ENCODE peak calls at places on chromosome 7, in eight cellular contexts. One of them, this sample, is unnamed.

GRCh38 chr7:22728416-22729029 is 1.5 kb downstream of the IL6 start:
- DNase-seq in RWPE1: peak
- DNase-seq in endothelial cell: peak
- DNase-seq in AG04450: no peak
- DNase-seq in H9: no peak
- DNase-seq in tibial nerve: no peak
- DNase-seq in cardiac fibroblast: peak
- DNase-seq in coronary artery: no peak
- DNase-seq in this sample: no peak

GRCh38 chr7:40137563-40137962 is 2.8 kb downstream of the SUGCT start:
- DNase-seq in RWPE1: no peak
- DNase-seq in endothelial cell: no peak
- DNase-seq in AG04450: no peak
- DNase-seq in H9: no peak
- DNase-seq in tibial nerve: no peak
- DNase-seq in cardiac fibroblast: no peak
- DNase-seq in coronary artery: no peak
- DNase-seq in this sample: no peak

GRCh38 chr7:96305915-96306314 is 16.0 kb downstream of the SLC25A13 start:
- DNase-seq in RWPE1: no peak
- DNase-seq in endothelial cell: no peak
- DNase-seq in AG04450: no peak
- DNase-seq in H9: no peak
- DNase-seq in tibial nerve: no peak
- DNase-seq in cardiac fibroblast: no peak
- DNase-seq in coronary artery: no peak
- DNase-seq in this sample: no peak

GRCh38 chr7:156140447-156140846 is 328.2 kb upstream of the SHH start:
- DNase-seq in RWPE1: no peak
- DNase-seq in endothelial cell: no peak
- DNase-seq in AG04450: no peak
- DNase-seq in H9: no peak
- DNase-seq in tibial nerve: no peak
- DNase-seq in cardiac fibroblast: no peak
- DNase-seq in coronary artery: no peak
- DNase-seq in this sample: no peak

GRCh38 chr7:143958781-143959180 is 4.1 kb downstream of the OR2F1 start:
- DNase-seq in RWPE1: no peak
- DNase-seq in endothelial cell: no peak
- DNase-seq in AG04450: no peak
- DNase-seq in H9: no peak
- DNase-seq in tibial nerve: no peak
- DNase-seq in cardiac fibroblast: peak
- DNase-seq in coronary artery: no peak
- DNase-seq in this sample: no peak

GRCh38 chr7:148882668-148883232 is 1.3 kb downstream of the EZH2 start:
- DNase-seq in RWPE1: no peak
- DNase-seq in endothelial cell: no peak
- DNase-seq in AG04450: no peak
- DNase-seq in H9: no peak
- DNase-seq in tibial nerve: no peak
- DNase-seq in cardiac fibroblast: no peak
- DNase-seq in coronary artery: no peak
- DNase-seq in this sample: no peak

GRCh38 chr7:132371948-132372347 is 204.3 kb downstream of the PLXNA4 start:
- DNase-seq in RWPE1: no peak
- DNase-seq in endothelial cell: no peak
- DNase-seq in AG04450: no peak
- DNase-seq in H9: no peak
- DNase-seq in tibial nerve: no peak
- DNase-seq in cardiac fibroblast: no peak
- DNase-seq in coronary artery: no peak
- DNase-seq in this sample: no peak

GRCh38 chr7:147894271-147894670 is 696.3 kb upstream of the C7orf33 start:
- DNase-seq in RWPE1: no peak
- DNase-seq in endothelial cell: no peak
- DNase-seq in AG04450: no peak
- DNase-seq in H9: peak
- DNase-seq in tibial nerve: no peak
- DNase-seq in cardiac fibroblast: no peak
- DNase-seq in coronary artery: no peak
- DNase-seq in this sample: no peak

GRCh38 chr7:1106783-1107421 is 19.0 kb downstream of the GPER1 start:
- DNase-seq in RWPE1: no peak
- DNase-seq in endothelial cell: no peak
- DNase-seq in AG04450: no peak
- DNase-seq in H9: no peak
- DNase-seq in tibial nerve: no peak
- DNase-seq in cardiac fibroblast: no peak
- DNase-seq in coronary artery: no peak
- DNase-seq in this sample: no peak

GRCh38 chr7:37105119-37105518 is 343.5 kb downstream of the ELMO1 start:
- DNase-seq in RWPE1: no peak
- DNase-seq in endothelial cell: no peak
- DNase-seq in AG04450: no peak
- DNase-seq in H9: no peak
- DNase-seq in tibial nerve: no peak
- DNase-seq in cardiac fibroblast: no peak
- DNase-seq in coronary artery: no peak
- DNase-seq in this sample: no peak

GRCh38 chr7:99837649-99838361 is 10.0 kb downstream of the CYP3A43 start:
- DNase-seq in RWPE1: peak
- DNase-seq in endothelial cell: no peak
- DNase-seq in AG04450: no peak
- DNase-seq in H9: no peak
- DNase-seq in tibial nerve: no peak
- DNase-seq in cardiac fibroblast: peak
- DNase-seq in coronary artery: no peak
- DNase-seq in this sample: no peak

GRCh38 chr7:163298-163695 is 29.1 kb upstream of the FAM20C start:
- DNase-seq in RWPE1: no peak
- DNase-seq in endothelial cell: no peak
- DNase-seq in AG04450: no peak
- DNase-seq in H9: no peak
- DNase-seq in tibial nerve: no peak
- DNase-seq in cardiac fibroblast: no peak
- DNase-seq in coronary artery: no peak
- DNase-seq in this sample: peak

GRCh38 chr7:50542132-50542531 is 23.1 kb downstream of the DDC start:
- DNase-seq in RWPE1: no peak
- DNase-seq in endothelial cell: no peak
- DNase-seq in AG04450: no peak
- DNase-seq in H9: no peak
- DNase-seq in tibial nerve: no peak
- DNase-seq in cardiac fibroblast: no peak
- DNase-seq in coronary artery: peak
- DNase-seq in this sample: no peak

GRCh38 chr7:139660317-139661042 is 117.3 kb downstream of the HIPK2 start:
- DNase-seq in RWPE1: no peak
- DNase-seq in endothelial cell: no peak
- DNase-seq in AG04450: no peak
- DNase-seq in H9: no peak
- DNase-seq in tibial nerve: no peak
- DNase-seq in cardiac fibroblast: no peak
- DNase-seq in coronary artery: no peak
- DNase-seq in this sample: no peak

GRCh38 chr7:6148724-6149360 is 117.7 kb downstream of the ANKRD61 start:
- DNase-seq in RWPE1: no peak
- DNase-seq in endothelial cell: no peak
- DNase-seq in AG04450: no peak
- DNase-seq in H9: no peak
- DNase-seq in tibial nerve: no peak
- DNase-seq in cardiac fibroblast: no peak
- DNase-seq in coronary artery: no peak
- DNase-seq in this sample: no peak

GRCh38 chr7:6153646-6154541 is 118.5 kb downstream of the CYTH3 start:
- DNase-seq in RWPE1: no peak
- DNase-seq in endothelial cell: no peak
- DNase-seq in AG04450: no peak
- DNase-seq in H9: no peak
- DNase-seq in tibial nerve: no peak
- DNase-seq in cardiac fibroblast: no peak
- DNase-seq in coronary artery: no peak
- DNase-seq in this sample: no peak

GRCh38 chr7:6154542-6155404 is 117.7 kb downstream of the CYTH3 start:
- DNase-seq in RWPE1: no peak
- DNase-seq in endothelial cell: no peak
- DNase-seq in AG04450: no peak
- DNase-seq in H9: no peak
- DNase-seq in tibial nerve: no peak
- DNase-seq in cardiac fibroblast: no peak
- DNase-seq in coronary artery: peak
- DNase-seq in this sample: no peak

GRCh38 chr7:6149996-6150395 is 118.8 kb downstream of the ANKRD61 start:
- DNase-seq in RWPE1: no peak
- DNase-seq in endothelial cell: no peak
- DNase-seq in AG04450: no peak
- DNase-seq in H9: no peak
- DNase-seq in tibial nerve: no peak
- DNase-seq in cardiac fibroblast: no peak
- DNase-seq in coronary artery: peak
- DNase-seq in this sample: no peak

DNA sequence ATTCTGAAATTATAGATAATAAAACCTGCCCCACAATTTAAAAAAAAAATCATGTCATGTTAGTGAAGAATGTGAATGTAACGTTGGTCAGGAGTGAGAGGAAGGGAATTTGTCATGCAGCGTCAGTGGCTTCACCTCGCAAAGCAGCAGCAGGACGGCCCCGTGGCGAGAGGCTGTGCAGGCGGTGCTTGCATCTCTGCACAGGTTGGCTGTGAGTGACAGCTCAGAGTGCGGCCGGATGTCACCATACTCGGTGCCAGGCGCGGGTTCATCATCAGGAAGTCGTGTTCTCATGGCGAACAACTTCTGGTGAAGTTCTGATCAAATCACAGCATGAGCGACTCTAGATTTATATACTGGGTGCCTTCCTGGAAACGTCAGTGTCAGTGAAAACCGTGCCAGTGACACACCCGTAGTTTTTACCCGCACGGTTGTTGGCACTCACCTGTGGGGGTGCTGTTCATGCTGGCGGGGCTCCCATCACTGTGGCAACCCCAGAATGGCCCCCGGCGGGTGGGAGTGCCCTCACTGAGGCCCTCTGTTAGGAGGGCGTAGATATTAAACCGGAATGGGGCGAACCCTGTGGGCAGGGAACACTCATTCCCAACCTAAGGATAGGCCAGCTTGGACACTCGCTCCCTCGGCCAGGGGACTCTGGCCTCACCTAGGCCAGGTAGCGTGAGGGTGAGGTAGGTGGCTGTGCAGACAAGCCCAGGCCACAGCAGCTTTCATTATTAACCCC is 120.3 kb downstream of the CYTH3 start:
- DNase-seq in RWPE1: no peak
- DNase-seq in endothelial cell: no peak
- DNase-seq in AG04450: no peak
- DNase-seq in H9: no peak
- DNase-seq in tibial nerve: no peak
- DNase-seq in cardiac fibroblast: no peak
- DNase-seq in coronary artery: peak
- DNase-seq in this sample: no peak
- TF ChIP-seq CTCF in RWPE1: no peak
- TF ChIP-seq CTCF in endothelial cell: no peak
- TF ChIP-seq CTCF in AG04450: no peak
- TF ChIP-seq CTCF in H9: no peak
- TF ChIP-seq CTCF in tibial nerve: no peak
- TF ChIP-seq CTCF in cardiac fibroblast: no peak
- TF ChIP-seq CTCF in coronary artery: no peak
- TF ChIP-seq CTCF in this sample: no peak

GRCh38 chr7:141752634-141753033 is 11.3 kb upstream of the TAS2R3 start:
- DNase-seq in RWPE1: no peak
- DNase-seq in endothelial cell: no peak
- DNase-seq in AG04450: no peak
- DNase-seq in H9: no peak
- DNase-seq in tibial nerve: no peak
- DNase-seq in cardiac fibroblast: peak
- DNase-seq in coronary artery: no peak
- DNase-seq in this sample: no peak

DNA sequence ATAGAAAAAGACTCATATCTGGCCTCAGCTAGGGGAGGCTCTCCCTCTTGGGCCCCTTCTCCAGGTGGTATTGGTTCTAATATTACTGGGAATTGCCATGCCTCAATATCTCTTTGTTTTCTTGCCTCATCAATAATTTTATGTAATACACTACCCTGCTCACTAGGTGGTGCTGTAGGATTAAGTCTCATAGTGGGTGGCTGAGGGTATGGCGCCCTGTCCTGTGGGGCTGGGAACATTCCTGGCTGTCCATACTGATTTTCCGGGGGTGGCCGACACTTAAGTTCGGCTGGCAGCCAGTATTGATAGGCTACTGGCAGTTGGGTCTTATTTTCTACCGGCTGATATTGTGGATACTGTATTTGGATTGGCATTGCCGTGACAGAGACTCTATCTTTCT is 9.0 kb upstream of the TAS2R3 start:
- DNase-seq in RWPE1: peak
- DNase-seq in endothelial cell: peak
- DNase-seq in AG04450: no peak
- DNase-seq in H9: peak
- DNase-seq in tibial nerve: no peak
- DNase-seq in cardiac fibroblast: peak
- DNase-seq in coronary artery: no peak
- DNase-seq in this sample: no peak
- TF ChIP-seq CTCF in RWPE1: peak
- TF ChIP-seq CTCF in endothelial cell: peak
- TF ChIP-seq CTCF in AG04450: peak
- TF ChIP-seq CTCF in H9: peak
- TF ChIP-seq CTCF in tibial nerve: no peak
- TF ChIP-seq CTCF in cardiac fibroblast: peak
- TF ChIP-seq CTCF in coronary artery: no peak
- TF ChIP-seq CTCF in this sample: peak

DNA sequence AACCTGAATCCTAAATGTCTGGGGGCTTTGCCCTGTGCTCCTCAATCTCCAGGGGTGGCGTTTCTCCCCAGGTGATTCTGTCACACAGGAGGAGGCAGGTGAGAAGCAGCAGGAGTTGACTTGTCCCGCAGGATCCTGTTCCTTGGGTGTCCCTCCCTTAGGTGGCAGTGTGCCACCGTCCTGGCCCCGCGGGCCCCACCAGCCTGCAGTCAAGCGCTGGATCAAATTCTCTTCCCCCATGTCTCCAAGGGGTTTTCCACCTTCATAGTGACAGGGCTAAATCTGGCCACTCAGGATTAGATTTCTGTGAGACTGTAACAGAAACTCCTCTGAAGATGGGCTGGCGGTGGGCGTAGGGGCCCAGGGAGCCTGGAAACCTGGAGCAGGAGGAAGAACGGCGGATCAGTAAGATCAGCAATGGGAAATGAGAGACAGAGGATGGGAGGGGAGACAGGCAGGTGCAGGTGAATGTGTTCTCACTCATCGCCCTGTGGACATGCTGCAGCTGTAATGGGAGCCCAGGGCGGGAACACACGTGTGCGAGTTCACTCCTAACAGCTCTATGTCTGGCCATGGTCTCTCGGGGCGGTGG is 329.2 kb upstream of the COBL start:
- DNase-seq in RWPE1: no peak
- DNase-seq in endothelial cell: no peak
- DNase-seq in AG04450: no peak
- DNase-seq in H9: no peak
- DNase-seq in tibial nerve: no peak
- DNase-seq in cardiac fibroblast: no peak
- DNase-seq in coronary artery: peak
- DNase-seq in this sample: no peak
- TF ChIP-seq CTCF in RWPE1: no peak
- TF ChIP-seq CTCF in endothelial cell: no peak
- TF ChIP-seq CTCF in AG04450: no peak
- TF ChIP-seq CTCF in H9: peak
- TF ChIP-seq CTCF in tibial nerve: no peak
- TF ChIP-seq CTCF in cardiac fibroblast: no peak
- TF ChIP-seq CTCF in coronary artery: no peak
- TF ChIP-seq CTCF in this sample: no peak

GRCh38 chr7:15507235-15507634 is 54.6 kb downstream of the AGMO start:
- DNase-seq in RWPE1: no peak
- DNase-seq in endothelial cell: no peak
- DNase-seq in AG04450: no peak
- DNase-seq in H9: no peak
- DNase-seq in tibial nerve: no peak
- DNase-seq in cardiac fibroblast: peak
- DNase-seq in coronary artery: no peak
- DNase-seq in this sample: no peak
- TF ChIP-seq CTCF in RWPE1: no peak
- TF ChIP-seq CTCF in endothelial cell: no peak
- TF ChIP-seq CTCF in AG04450: no peak
- TF ChIP-seq CTCF in H9: no peak
- TF ChIP-seq CTCF in tibial nerve: no peak
- TF ChIP-seq CTCF in cardiac fibroblast: no peak
- TF ChIP-seq CTCF in coronary artery: no peak
- TF ChIP-seq CTCF in this sample: no peak